ENCODE peak calls at places on chromosomes 13 and 19, in ten cellular contexts. N is activated CD8-positive, alpha-beta memory T cell treated with anti-CD3 and anti-CD28 coated beads for 1 hour; J is NCI-H1092 treated with DMSO at 0.1 percent for 48 hours; S is BJ; G is Peyer's patch; U is activated B cell treated with CpG ODN at 0.5 μM for 24 hours; R is ascending aorta; C is AG09319; E is NCI-H748 treated with DMSO at 0.1 percent for 48 hours; I is stimulated activated CD8-positive, alpha-beta memory T cell treated with anti-CD3 and anti-CD28 coated beads, Interleukin-4, amount 100 ng/mL, for 1 hour. D is an unnamed sample.
A peak's percentile ranks its signal among the peaks of the same experiment; 100 is the strongest.

GRCh38 chr13:48156466-48156865 is 61.6 kb upstream of the MED4 start:
- DNase-seq in N (peak; percentile 48), J (no peak), S (no peak), G (peak; percentile 71), U (peak; percentile 27), R (no peak), C (no peak), E (no peak), I (peak; percentile 51), D (no peak)

GRCh38 chr19:1261512-1261862 is 7.6 kb upstream of the CIRBP start:
- DNase-seq in N (no peak), J (no peak), S (no peak), G (no peak), U (peak; percentile 52), R (no peak), C (no peak), E (no peak), I (no peak), D (peak; percentile 63)

GRCh38 chr13:24456396-24456795 is 56.2 kb downstream of the PARP4 start:
- DNase-seq in N (no peak), J (no peak), S (no peak), G (no peak), U (no peak), R (no peak), C (no peak), E (no peak), I (no peak), D (no peak)

GRCh38 chr19:50349277-50350057 is 16.0 kb downstream of the NAPSA start:
- DNase-seq in N (no peak), J (no peak), S (no peak), G (no peak), U (no peak), R (no peak), C (no peak), E (no peak), I (no peak), D (no peak)

GRCh38 chr13:113764793-113765190 is 5.8 kb downstream of the TMEM255B start:
- DNase-seq in N (no peak), J (no peak), S (no peak), G (no peak), U (no peak), R (no peak), C (no peak), E (no peak), I (no peak), D (no peak)

GRCh38 chr19:50661087-50661486 is 11.8 kb downstream of the C19orf81 start:
- DNase-seq in N (no peak), J (no peak), S (no peak), G (no peak), U (no peak), R (no peak), C (no peak), E (no peak), I (no peak), D (no peak)

GRCh38 chr13:27559714-27560113 is 60.6 kb downstream of the LNX2 start:
- DNase-seq in N (no peak), J (no peak), S (no peak), G (no peak), U (no peak), R (no peak), C (no peak), E (no peak), I (no peak), D (no peak)

GRCh38 chr19:41133260-41133659 is 19.0 kb downstream of the CYP2F1 start:
- DNase-seq in N (no peak), J (no peak), S (no peak), G (no peak), U (no peak), R (no peak), C (no peak), E (no peak), I (no peak), D (no peak)

GRCh38 chr19:10315335-10316214 is at the start of gene FDX2:
- DNase-seq in N (peak; percentile 82), J (peak; percentile 88), S (no peak), G (peak; percentile 89), U (peak; percentile 85), R (peak; percentile 92), C (peak; percentile 46), E (peak; percentile 61), I (peak; percentile 88), D (peak; percentile 86)

GRCh38 chr13:31982540-31982939 is 49.0 kb upstream of the FRY start:
- DNase-seq in N (no peak), J (peak; percentile 17), S (peak; percentile 81), G (no peak), U (no peak), R (peak; percentile 81), C (peak; percentile 46), E (peak; percentile 94), I (no peak), D (no peak)

GRCh38 chr19:850221-850978 is 1.7 kb upstream of the ELANE start:
- DNase-seq in N (no peak), J (no peak), S (peak; percentile 75), G (peak; percentile 42), U (no peak), R (peak; percentile 93), C (peak; percentile 88), E (no peak), I (no peak), D (no peak)